ENCODE peak calls at places on chromosomes 11 and 22, in six cellular contexts. H is cardiac muscle cell, D is GM12878, P is HepG2, V is left lung, R is body of pancreas. M is an unnamed sample.

GRCh38 chr11:72190581-72191205 is 1.2 kb upstream of the FOLR1 start:
- DNase-seq in H (peak; percentile 15), D (no peak), P (no peak), V (no peak), R (no peak), M (peak; percentile 42)

GRCh38 chr11:13140028-13140870 is 131.1 kb downstream of the RASSF10 start:
- DNase-seq in H (peak; percentile 49), D (peak; percentile 57), P (peak; percentile 100), V (peak; percentile 80), R (peak; percentile 88), M (peak; percentile 95)

GRCh38 chr22:25051983-25052710 is 99.6 kb downstream of the KIAA1671 start:
- DNase-seq in H (no peak), D (no peak), P (peak; percentile 8), V (no peak), R (peak; percentile 87), M (no peak)

GRCh38 chr11:70490723-70491558 is 92.6 kb downstream of the CTTN start:
- DNase-seq in H (no peak), D (no peak), P (no peak), V (no peak), R (no peak), M (peak; percentile 33)

GRCh38 chr11:116888884-116889549 is 51.6 kb upstream of the APOA1 start:
- DNase-seq in H (no peak), D (peak; percentile 4), P (peak; percentile 24), V (no peak), R (no peak), M (no peak)

GRCh38 chr11:18394928-18395734 is 768 bp downstream of the LDHA start:
- DNase-seq in H (peak; percentile 38), D (no peak), P (no peak), V (peak; percentile 36), R (no peak), M (no peak)

GRCh38 chr11:130574740-130575139 is 126.3 kb downstream of the ADAMTS15 start:
- DNase-seq in H (no peak), D (no peak), P (no peak), V (no peak), R (no peak), M (no peak)

GRCh38 chr22:31259798-31260473 is 32.4 kb downstream of the PIK3IP1 start:
- DNase-seq in H (no peak), D (no peak), P (no peak), V (no peak), R (no peak), M (no peak)

GRCh38 chr11:12085371-12086251 is 24.8 kb upstream of the MICAL2 start:
- DNase-seq in H (no peak), D (no peak), P (peak; percentile 77), V (no peak), R (no peak), M (peak; percentile 45)

GRCh38 chr22:31680764-31681624 is 19.0 kb upstream of the PISD start:
- DNase-seq in H (no peak), D (no peak), P (no peak), V (no peak), R (no peak), M (no peak)

GRCh38 chr11:57647960-57648776 is 1.5 kb downstream of the YPEL4 start:
- DNase-seq in H (peak; percentile 26), D (no peak), P (no peak), V (no peak), R (no peak), M (no peak)

GRCh38 chr11:58576792-58577440 is 1.3 kb upstream of the LPXN start:
- DNase-seq in H (no peak), D (no peak), P (peak; percentile 36), V (no peak), R (no peak), M (no peak)

GRCh38 chr11:33869511-33870422 is 22.1 kb downstream of the LMO2 start:
- DNase-seq in H (peak; percentile 69), D (no peak), P (no peak), V (peak; percentile 71), R (peak; percentile 37), M (peak; percentile 37)

GRCh38 chr11:10809373-10810199 is 860 bp upstream of the EIF4G2 start:
- DNase-seq in H (no peak), D (no peak), P (no peak), V (no peak), R (no peak), M (peak; percentile 58)

GRCh38 chr22:20191000-20191515 is 40.2 kb upstream of the CCDC188 start:
- DNase-seq in H (no peak), D (no peak), P (no peak), V (no peak), R (no peak), M (no peak)

GRCh38 chr22:21014202-21015050 is 539 bp upstream of the P2RX6 start:
- DNase-seq in H (peak; percentile 98), D (peak; percentile 43), P (peak; percentile 78), V (peak; percentile 85), R (peak; percentile 80), M (peak; percentile 86)

GRCh38 chr11:110356769-110357671 is 60.6 kb upstream of the RDX start:
- DNase-seq in H (no peak), D (no peak), P (peak; percentile 84), V (no peak), R (peak; percentile 29), M (peak; percentile 77)

GRCh38 chr11:1461806-1462455 is 24.6 kb downstream of the MOB2 start:
- DNase-seq in H (no peak), D (no peak), P (no peak), V (no peak), R (no peak), M (no peak)

GRCh38 chr11:34091825-34092224 is 13.6 kb upstream of the NAT10 start:
- DNase-seq in H (no peak), D (no peak), P (no peak), V (no peak), R (no peak), M (no peak)

GRCh38 chr11:40170076-40170475 is 1289.4 kb downstream of the LRRC4C start:
- DNase-seq in H (no peak), D (peak; percentile 16), P (peak; percentile 4), V (no peak), R (no peak), M (no peak)

GRCh38 chr11:75771646-75772410 is 3.2 kb downstream of the DGAT2 start:
- DNase-seq in H (no peak), D (no peak), P (no peak), V (peak; percentile 83), R (no peak), M (no peak)

GRCh38 chr11:19703211-19703610 is 9.4 kb upstream of the NAV2 start:
- DNase-seq in H (no peak), D (no peak), P (no peak), V (no peak), R (no peak), M (no peak)

GRCh38 chr11:7638710-7639642 is 34.3 kb downstream of the CYB5R2 start:
- DNase-seq in H (no peak), D (no peak), P (no peak), V (no peak), R (peak; percentile 27), M (no peak)

GRCh38 chr11:42631223-42631843 is 680.5 kb upstream of the API5 start:
- DNase-seq in H (peak; percentile 26), D (no peak), P (peak; percentile 12), V (no peak), R (no peak), M (no peak)

GRCh38 chr11:33766085-33766484 is 8.2 kb downstream of the FBXO3 start:
- DNase-seq in H (no peak), D (no peak), P (no peak), V (no peak), R (no peak), M (no peak)

GRCh38 chr22:36378080-36378788 is 9.5 kb downstream of the MYH9 start:
- DNase-seq in H (no peak), D (no peak), P (no peak), V (no peak), R (no peak), M (no peak)
- H3K4me3 ChIP-seq in H (no peak overlapping the region), D (peak overlapping the region; percentile 49), P (no peak overlapping the region), V (no peak overlapping the region), R (no peak overlapping the region), M (no peak overlapping the region)

GRCh38 chr22:26979294-26979693 is 321.9 kb downstream of the MIAT start:
- DNase-seq in H (peak; percentile 75), D (no peak), P (no peak), V (no peak), R (no peak), M (no peak)
- H3K27me3 ChIP-seq in H (peaks cover 13% of the 10 kb centered on the region), D (no peaks in the 10 kb centered on the region), P (no peaks in the 10 kb centered on the region), V (peaks cover 22% of the 10 kb centered on the region), R (no peaks in the 10 kb centered on the region), M (no peaks in the 10 kb centered on the region)

DNA sequence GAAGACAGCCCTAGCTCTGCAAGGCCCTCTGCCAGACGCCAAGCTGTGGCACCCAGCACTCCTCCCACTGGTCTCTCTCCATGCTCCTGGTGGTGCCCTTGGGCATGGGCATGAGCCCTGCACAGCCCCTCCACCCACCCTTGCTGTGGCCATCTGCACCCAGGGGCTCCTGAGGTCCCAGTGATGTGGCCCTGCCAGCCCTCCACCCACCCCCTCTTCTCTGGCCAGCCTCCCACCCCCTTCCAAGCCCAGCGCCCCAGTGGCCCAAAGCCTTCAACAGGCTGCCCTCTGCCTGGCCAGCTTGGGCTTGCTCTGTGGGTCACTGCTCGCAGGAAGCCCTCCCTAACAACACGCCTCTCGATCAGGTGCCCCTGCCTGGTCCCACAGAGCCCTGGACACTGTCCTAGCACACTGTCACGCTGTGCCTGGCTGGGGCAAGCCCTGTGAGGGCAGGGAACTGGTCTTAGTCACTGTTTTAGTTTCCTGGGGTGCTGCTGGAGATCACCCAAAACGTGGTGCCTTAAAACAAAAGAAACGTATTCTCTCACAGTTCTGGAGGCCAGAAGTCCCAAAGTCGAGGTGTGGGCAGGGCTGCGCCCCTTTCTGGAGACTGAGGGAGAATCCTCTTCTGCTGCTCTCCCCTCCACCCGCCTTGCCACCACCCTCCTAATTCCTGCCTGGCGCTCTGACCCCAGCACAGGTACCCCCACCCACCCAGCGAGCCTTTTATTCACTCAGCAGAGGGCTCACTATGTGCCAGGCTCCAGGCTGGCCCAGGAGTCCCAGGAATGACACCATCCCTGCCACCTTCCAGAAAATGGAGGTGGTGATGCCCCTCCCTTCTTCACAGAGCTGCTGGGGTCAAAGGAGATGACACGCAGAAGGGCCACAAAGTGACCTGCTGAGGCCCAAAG is 14.7 kb downstream of the SULT4A1 start:
- DNase-seq in H (no peak), D (no peak), P (no peak), V (peak; percentile 16), R (no peak), M (no peak)
- TF ChIP-seq CTCF in H (no peak), D (no peak), P (no peak), V (no peak), R (no peak), M (no peak)

GRCh38 chr11:118247041-118247440 is 5.1 kb downstream of the MPZL3 start:
- DNase-seq in H (no peak), D (no peak), P (peak; percentile 60), V (no peak), R (no peak), M (no peak)

GRCh38 chr11:118258410-118258809 is 5.7 kb downstream of the MPZL2 start:
- DNase-seq in H (no peak), D (no peak), P (no peak), V (no peak), R (no peak), M (peak; percentile 50)

GRCh38 chr11:118251858-118252652 is at the start of gene MPZL3:
- DNase-seq in H (peak; percentile 66), D (peak; percentile 85), P (peak; percentile 91), V (peak; percentile 88), R (peak; percentile 94), M (peak; percentile 97)

DNA sequence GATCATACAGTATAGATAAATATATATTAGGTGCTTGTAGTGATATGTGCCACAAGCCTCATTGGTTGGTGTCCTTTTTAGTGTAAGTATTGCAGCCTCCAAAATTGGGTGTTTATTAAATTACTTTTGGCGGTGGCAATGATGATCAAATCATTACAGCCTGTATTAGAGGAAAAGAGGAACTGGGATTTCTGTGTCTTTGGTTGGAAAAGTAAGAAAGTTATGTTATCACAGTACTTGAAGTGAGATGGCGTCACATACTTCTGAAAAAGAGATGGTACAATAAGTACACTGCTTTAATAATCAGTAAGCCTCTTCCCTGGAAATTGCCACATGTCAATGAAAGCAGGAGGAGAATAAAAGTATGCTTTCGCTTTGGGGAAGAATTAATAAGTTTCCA is 523 bp upstream of the MPZL3 start:
- DNase-seq in H (no peak), D (no peak), P (no peak), V (no peak), R (no peak), M (no peak)
- H3K4me3 ChIP-seq in H (peak overlapping the region; percentile 57), D (peak overlapping the region; percentile 83), P (peak overlapping the region; percentile 88), V (peak overlapping the region; percentile 50), R (no peak overlapping the region), M (peak overlapping the region; percentile 65)

M was measured in Caco-2.